ENCODE peak calls at places on chromosomes 3 and 15, in six cellular contexts. Q, P, Y, D, V and Z are unnamed samples.

GRCh38 chr3:153980252-153980590 is 141.0 kb upstream of the ARHGEF26 start:
- DNase-seq in Q (no peak), Y (no peak), P (no peak), V (no peak), D (no peak), Z (no peak)

GRCh38 chr3:135987647-135988046 is 22.1 kb downstream of the PPP2R3A start:
- DNase-seq in D (no peak), V (no peak), Y (no peak), Q (no peak), P (no peak), Z (no peak)

GRCh38 chr3:106839576-106840280 is 537.5 kb upstream of the CCDC54 start:
- DNase-seq in Y (no peak), P (no peak), V (no peak), Q (no peak), D (no peak), Z (no peak)

GRCh38 chr3:11391172-11391879 is 119.1 kb downstream of the ATG7 start:
- DNase-seq in Q (no peak), V (no peak), Y (no peak), D (no peak), P (no peak), Z (no peak)

GRCh38 chr3:146160964-146161724 is at the start of gene PLOD2:
- DNase-seq in Q (peak; percentile 82), V (no peak), Y (peak; percentile 17), D (peak; percentile 88), P (peak; percentile 74), Z (no peak)

GRCh38 chr15:61086756-61087155 is 142.3 kb downstream of the RORA start:
- DNase-seq in Y (no peak), V (no peak), Q (no peak), D (no peak), P (no peak), Z (no peak)

GRCh38 chr3:197317250-197317963 is 19.0 kb upstream of the DLG1 start:
- DNase-seq in V (no peak), Q (no peak), D (no peak), Y (no peak), P (peak; percentile 62), Z (no peak)

GRCh38 chr3:141707741-141708203 is 30.3 kb upstream of the RNF7 start:
- DNase-seq in Q (no peak), Y (no peak), V (no peak), P (no peak), D (no peak), Z (no peak)

GRCh38 chr15:27449041-27449440 is 478.1 kb downstream of the GABRG3 start:
- DNase-seq in Q (no peak), Y (no peak), D (no peak), V (no peak), P (peak; percentile 18), Z (no peak)

GRCh38 chr3:86793786-86794185 is 197.2 kb downstream of the VGLL3 start:
- DNase-seq in Y (no peak), Q (peak; percentile 25), P (peak; percentile 32), V (no peak), D (no peak), Z (no peak)

GRCh38 chr3:32696523-32696922 is 11.5 kb downstream of the CNOT10 start:
- DNase-seq in D (no peak), P (no peak), V (no peak), Y (no peak), Q (no peak), Z (no peak)

GRCh38 chr15:65208656-65209055 is 2.6 kb downstream of the CILP start:
- DNase-seq in D (no peak), Y (no peak), Q (no peak), P (no peak), V (no peak), Z (no peak)

GRCh38 chr3:10459954-10460754 is 45.2 kb downstream of the ATP2B2 start:
- DNase-seq in P (peak; percentile 77), Y (no peak), V (peak; percentile 48), D (peak; percentile 39), Q (peak; percentile 41), Z (peak; percentile 24)